ENCODE peak calls at places on chromosomes 16 and 17, in eight cellular contexts. One of them, this sample, is unnamed. For H3K36me3, the result is how much of the 10 kb centered on the place peaks cover.

GRCh38 chr16:12099451-12100123 is 123.1 kb downstream of the SNX29 start:
- DNase-seq in ovary: no peak
- DNase-seq in suprapubic skin: no peak
- DNase-seq in ascending aorta: no peak
- DNase-seq in body of pancreas: no peak
- DNase-seq in neural progenitor cell: no peak
- DNase-seq in cardiac muscle cell: no peak
- DNase-seq in endothelial cell of umbilical vein: no peak
- DNase-seq in this sample: no peak

GRCh38 chr16:77171750-77172635 is 19.0 kb upstream of the MON1B start:
- DNase-seq in ascending aorta: no peak
- DNase-seq in ovary: no peak
- DNase-seq in suprapubic skin: no peak
- DNase-seq in endothelial cell of umbilical vein: peak
- DNase-seq in neural progenitor cell: peak
- DNase-seq in cardiac muscle cell: peak
- DNase-seq in body of pancreas: peak
- DNase-seq in this sample: no peak

GRCh38 chr17:39062846-39063680 is 88.4 kb downstream of the PLXDC1 start:
- DNase-seq in neural progenitor cell: no peak
- DNase-seq in cardiac muscle cell: no peak
- DNase-seq in endothelial cell of umbilical vein: no peak
- DNase-seq in ovary: peak
- DNase-seq in ascending aorta: no peak
- DNase-seq in body of pancreas: no peak
- DNase-seq in suprapubic skin: no peak
- DNase-seq in this sample: no peak

GRCh38 chr17:7184091-7184488 is 4.9 kb upstream of the ASGR1 start:
- DNase-seq in ovary: peak
- DNase-seq in neural progenitor cell: no peak
- DNase-seq in suprapubic skin: no peak
- DNase-seq in endothelial cell of umbilical vein: no peak
- DNase-seq in ascending aorta: no peak
- DNase-seq in cardiac muscle cell: no peak
- DNase-seq in body of pancreas: peak
- DNase-seq in this sample: peak

GRCh38 chr16:26645629-26646028 is 421.1 kb upstream of the C16orf82 start:
- DNase-seq in body of pancreas: peak
- DNase-seq in neural progenitor cell: peak
- DNase-seq in suprapubic skin: no peak
- DNase-seq in endothelial cell of umbilical vein: no peak
- DNase-seq in ascending aorta: no peak
- DNase-seq in ovary: no peak
- DNase-seq in cardiac muscle cell: peak
- DNase-seq in this sample: no peak

GRCh38 chr17:45221081-45221996 is at the start of gene FMNL1:
- DNase-seq in cardiac muscle cell: no peak
- DNase-seq in ascending aorta: no peak
- DNase-seq in endothelial cell of umbilical vein: no peak
- DNase-seq in body of pancreas: peak
- DNase-seq in ovary: no peak
- DNase-seq in neural progenitor cell: peak
- DNase-seq in suprapubic skin: no peak
- DNase-seq in this sample: no peak

GRCh38 chr16:84925092-84925772 is 86.1 kb downstream of the ZDHHC7 start:
- DNase-seq in ovary: peak
- DNase-seq in cardiac muscle cell: peak
- DNase-seq in suprapubic skin: no peak
- DNase-seq in neural progenitor cell: peak
- DNase-seq in body of pancreas: peak
- DNase-seq in endothelial cell of umbilical vein: peak
- DNase-seq in ascending aorta: no peak
- DNase-seq in this sample: no peak

GRCh38 chr16:89297156-89297869 is 79.8 kb downstream of the ZNF778 start:
- DNase-seq in body of pancreas: no peak
- DNase-seq in ovary: peak
- DNase-seq in cardiac muscle cell: no peak
- DNase-seq in ascending aorta: no peak
- DNase-seq in neural progenitor cell: no peak
- DNase-seq in suprapubic skin: no peak
- DNase-seq in endothelial cell of umbilical vein: no peak
- DNase-seq in this sample: no peak

GRCh38 chr16:15578824-15579223 is 64.1 kb downstream of the MARF1 start:
- DNase-seq in cardiac muscle cell: no peak
- DNase-seq in endothelial cell of umbilical vein: no peak
- DNase-seq in ovary: no peak
- DNase-seq in ascending aorta: no peak
- DNase-seq in neural progenitor cell: no peak
- DNase-seq in suprapubic skin: no peak
- DNase-seq in body of pancreas: no peak
- DNase-seq in this sample: no peak

GRCh38 chr16:26959416-26960009 is 107.2 kb upstream of the C16orf82 start:
- DNase-seq in suprapubic skin: no peak
- DNase-seq in body of pancreas: no peak
- DNase-seq in ascending aorta: no peak
- DNase-seq in neural progenitor cell: no peak
- DNase-seq in ovary: no peak
- DNase-seq in cardiac muscle cell: no peak
- DNase-seq in endothelial cell of umbilical vein: no peak
- DNase-seq in this sample: no peak

GRCh38 chr16:89094252-89094901 is 725 bp downstream of the ACSF3 start:
- DNase-seq in cardiac muscle cell: peak
- DNase-seq in ascending aorta: no peak
- DNase-seq in ovary: no peak
- DNase-seq in endothelial cell of umbilical vein: peak
- DNase-seq in body of pancreas: no peak
- DNase-seq in neural progenitor cell: peak
- DNase-seq in suprapubic skin: no peak
- DNase-seq in this sample: no peak

GRCh38 chr16:67129422-67129821 is 19.7 kb downstream of the PHAF1 start:
- DNase-seq in suprapubic skin: no peak
- DNase-seq in cardiac muscle cell: no peak
- DNase-seq in body of pancreas: no peak
- DNase-seq in ascending aorta: no peak
- DNase-seq in neural progenitor cell: no peak
- DNase-seq in ovary: no peak
- DNase-seq in endothelial cell of umbilical vein: no peak
- DNase-seq in this sample: no peak

GRCh38 chr16:71426069-71426879 is 15.6 kb downstream of the TLE7 start:
- DNase-seq in neural progenitor cell: peak
- DNase-seq in ascending aorta: no peak
- DNase-seq in body of pancreas: peak
- DNase-seq in ovary: peak
- DNase-seq in endothelial cell of umbilical vein: peak
- DNase-seq in suprapubic skin: no peak
- DNase-seq in cardiac muscle cell: peak
- DNase-seq in this sample: peak

GRCh38 chr17:48856122-48856821 is 25.4 kb downstream of the CALCOCO2 start:
- DNase-seq in body of pancreas: no peak
- DNase-seq in cardiac muscle cell: no peak
- DNase-seq in ascending aorta: no peak
- DNase-seq in neural progenitor cell: no peak
- DNase-seq in ovary: no peak
- DNase-seq in endothelial cell of umbilical vein: no peak
- DNase-seq in suprapubic skin: no peak
- DNase-seq in this sample: no peak
- H3K36me3 ChIP-seq in body of pancreas: under half
- H3K36me3 ChIP-seq in cardiac muscle cell: under half
- H3K36me3 ChIP-seq in ascending aorta: half or more
- H3K36me3 ChIP-seq in neural progenitor cell: under half
- H3K36me3 ChIP-seq in ovary: under half
- H3K36me3 ChIP-seq in endothelial cell of umbilical vein: under half
- H3K36me3 ChIP-seq in suprapubic skin: half or more
- H3K36me3 ChIP-seq in this sample: under half

DNA sequence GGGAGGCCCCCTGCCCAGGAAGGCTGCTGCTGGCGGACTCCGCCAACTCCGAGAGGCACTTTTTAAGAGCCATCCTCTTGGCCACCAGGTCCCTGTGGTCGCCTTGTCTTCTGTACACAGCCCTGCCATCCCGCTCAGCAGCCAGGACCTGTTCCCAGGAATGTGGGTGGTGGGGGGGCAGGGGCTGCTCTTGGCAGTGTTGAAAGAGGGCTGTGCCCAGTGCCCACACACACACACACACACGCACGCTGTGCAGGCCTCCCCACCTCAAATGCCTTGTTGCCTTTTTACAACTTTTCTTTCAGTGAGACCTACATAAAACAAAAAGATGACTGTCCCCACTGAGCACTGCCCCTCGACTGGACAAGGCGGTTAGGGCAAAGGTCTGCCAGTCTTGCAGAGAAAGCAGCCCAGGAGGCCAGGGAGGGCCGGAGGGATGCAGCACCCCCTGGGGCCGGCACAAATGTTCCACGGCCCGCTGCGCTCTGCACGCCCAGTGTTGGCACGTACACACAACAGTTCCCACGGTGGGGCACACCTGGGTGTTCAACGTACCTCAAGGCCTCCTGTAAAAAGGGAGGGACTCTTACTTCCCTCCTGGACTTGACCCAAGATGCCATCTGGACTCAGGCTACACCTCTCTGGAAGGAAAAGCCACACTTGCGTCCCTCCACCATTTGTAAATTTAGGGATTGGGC is 18.5 kb upstream of the PITPNA start:
- DNase-seq in ovary: no peak
- DNase-seq in body of pancreas: peak
- DNase-seq in endothelial cell of umbilical vein: no peak
- DNase-seq in neural progenitor cell: no peak
- DNase-seq in suprapubic skin: no peak
- DNase-seq in ascending aorta: no peak
- DNase-seq in cardiac muscle cell: no peak
- DNase-seq in this sample: no peak
- H3K36me3 ChIP-seq in ovary: under half
- H3K36me3 ChIP-seq in body of pancreas: under half
- H3K36me3 ChIP-seq in endothelial cell of umbilical vein: under half
- H3K36me3 ChIP-seq in neural progenitor cell: under half
- H3K36me3 ChIP-seq in suprapubic skin: under half
- H3K36me3 ChIP-seq in ascending aorta: under half
- H3K36me3 ChIP-seq in cardiac muscle cell: under half
- H3K36me3 ChIP-seq in this sample: under half

DNA sequence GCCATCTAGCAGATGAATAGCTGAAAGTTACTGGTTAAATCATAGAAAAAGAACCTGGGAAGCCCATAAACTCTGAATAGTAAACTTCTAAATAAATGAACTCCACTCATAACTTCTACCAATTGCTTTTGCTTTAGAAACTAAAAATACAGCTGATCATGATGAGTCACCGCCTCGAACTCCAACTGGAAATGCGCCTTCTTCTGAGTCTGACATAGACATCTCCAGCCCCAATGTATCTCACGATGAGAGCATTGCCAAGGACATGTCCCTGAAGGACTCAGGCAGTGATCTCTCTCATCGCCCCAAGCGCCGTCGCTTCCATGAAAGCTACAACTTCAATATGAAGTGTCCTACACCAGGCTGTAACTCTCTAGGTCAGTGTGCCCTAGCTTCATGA is 9.7 kb downstream of the KAT7 start:
- DNase-seq in neural progenitor cell: no peak
- DNase-seq in body of pancreas: no peak
- DNase-seq in suprapubic skin: no peak
- DNase-seq in ovary: no peak
- DNase-seq in ascending aorta: no peak
- DNase-seq in cardiac muscle cell: no peak
- DNase-seq in endothelial cell of umbilical vein: no peak
- DNase-seq in this sample: no peak
- H3K36me3 ChIP-seq in neural progenitor cell: under half
- H3K36me3 ChIP-seq in body of pancreas: under half
- H3K36me3 ChIP-seq in suprapubic skin: half or more
- H3K36me3 ChIP-seq in ovary: under half
- H3K36me3 ChIP-seq in ascending aorta: under half
- H3K36me3 ChIP-seq in cardiac muscle cell: half or more
- H3K36me3 ChIP-seq in endothelial cell of umbilical vein: under half
- H3K36me3 ChIP-seq in this sample: under half

GRCh38 chr16:56408379-56409098 is 16.8 kb downstream of the AMFR start:
- DNase-seq in suprapubic skin: no peak
- DNase-seq in ovary: no peak
- DNase-seq in cardiac muscle cell: no peak
- DNase-seq in ascending aorta: no peak
- DNase-seq in endothelial cell of umbilical vein: no peak
- DNase-seq in neural progenitor cell: no peak
- DNase-seq in body of pancreas: peak
- DNase-seq in this sample: no peak

GRCh38 chr16:56411624-56412023 is 13.7 kb downstream of the AMFR start:
- DNase-seq in endothelial cell of umbilical vein: no peak
- DNase-seq in cardiac muscle cell: no peak
- DNase-seq in ovary: no peak
- DNase-seq in ascending aorta: no peak
- DNase-seq in neural progenitor cell: no peak
- DNase-seq in body of pancreas: no peak
- DNase-seq in suprapubic skin: no peak
- DNase-seq in this sample: no peak

GRCh38 chr16:56411123-56411522 is 14.2 kb downstream of the AMFR start:
- DNase-seq in ovary: no peak
- DNase-seq in neural progenitor cell: no peak
- DNase-seq in suprapubic skin: no peak
- DNase-seq in endothelial cell of umbilical vein: no peak
- DNase-seq in cardiac muscle cell: no peak
- DNase-seq in ascending aorta: no peak
- DNase-seq in body of pancreas: no peak
- DNase-seq in this sample: no peak

GRCh38 chr16:56405977-56406376 is 19.4 kb downstream of the AMFR start:
- DNase-seq in endothelial cell of umbilical vein: no peak
- DNase-seq in body of pancreas: no peak
- DNase-seq in ascending aorta: no peak
- DNase-seq in cardiac muscle cell: no peak
- DNase-seq in ovary: no peak
- DNase-seq in suprapubic skin: no peak
- DNase-seq in neural progenitor cell: no peak
- DNase-seq in this sample: no peak

DNA sequence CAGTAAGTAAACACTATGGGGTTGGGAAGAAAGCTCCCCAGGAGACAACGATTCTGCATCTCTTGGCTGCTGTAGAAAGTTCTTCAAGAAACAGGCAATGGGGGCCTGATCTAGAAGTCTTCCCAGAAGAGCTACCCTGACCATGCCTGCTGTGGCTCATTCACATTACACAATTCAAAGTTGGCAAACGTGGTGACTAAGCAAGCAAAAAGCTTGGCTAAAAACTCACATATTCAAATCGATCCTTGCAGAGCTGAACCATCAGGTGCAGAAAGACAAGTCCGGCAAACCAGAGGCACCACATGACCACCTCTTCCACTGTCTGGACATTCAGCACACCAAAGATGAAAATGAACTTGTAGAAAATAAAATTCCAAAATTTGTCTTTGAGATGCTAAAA is 16.1 kb downstream of the AMFR start:
- DNase-seq in neural progenitor cell: no peak
- DNase-seq in ovary: no peak
- DNase-seq in endothelial cell of umbilical vein: no peak
- DNase-seq in cardiac muscle cell: no peak
- DNase-seq in suprapubic skin: no peak
- DNase-seq in ascending aorta: no peak
- DNase-seq in body of pancreas: peak
- DNase-seq in this sample: no peak
- H3K36me3 ChIP-seq in neural progenitor cell: under half
- H3K36me3 ChIP-seq in ovary: under half
- H3K36me3 ChIP-seq in endothelial cell of umbilical vein: under half
- H3K36me3 ChIP-seq in cardiac muscle cell: under half
- H3K36me3 ChIP-seq in suprapubic skin: half or more
- H3K36me3 ChIP-seq in ascending aorta: under half
- H3K36me3 ChIP-seq in body of pancreas: under half
- H3K36me3 ChIP-seq in this sample: under half

GRCh38 chr17:47981462-47981861 is 10.5 kb downstream of the CDK5RAP3 start:
- DNase-seq in body of pancreas: no peak
- DNase-seq in suprapubic skin: no peak
- DNase-seq in neural progenitor cell: no peak
- DNase-seq in endothelial cell of umbilical vein: no peak
- DNase-seq in ascending aorta: no peak
- DNase-seq in ovary: no peak
- DNase-seq in cardiac muscle cell: no peak
- DNase-seq in this sample: no peak
- H3K36me3 ChIP-seq in body of pancreas: under half
- H3K36me3 ChIP-seq in suprapubic skin: half or more
- H3K36me3 ChIP-seq in neural progenitor cell: under half
- H3K36me3 ChIP-seq in endothelial cell of umbilical vein: under half
- H3K36me3 ChIP-seq in ascending aorta: half or more
- H3K36me3 ChIP-seq in ovary: under half
- H3K36me3 ChIP-seq in cardiac muscle cell: under half
- H3K36me3 ChIP-seq in this sample: under half